ENCODE peak calls at places on chromosomes 7 and 10, in ten cellular contexts. O is HTR-8/SVneo; V is frontal cortex; M is T-helper 1 cell; D is NCI-H446; Q is HT1080; U is stimulated activated CD8-positive, alpha-beta memory T cell treated with anti-CD3 and anti-CD28 coated beads, Interleukin-15, amount 100 ng/mL, for 24 hours; L is choroid plexus epithelial cell; R is lower leg skin; H is activated naive CD4-positive, alpha-beta T cell treated with anti-CD3 and anti-CD28 coated beads for 36 hours. I is an unnamed sample.

GRCh38 chr10:127441350-127442219 is 107.5 kb upstream of the NPS start:
- DNase-seq in O (no peak), H (no peak), V (no peak), L (peak), D (no peak), M (no peak), U (no peak), R (no peak), Q (no peak), I (peak)

GRCh38 chr10:84237199-84238051 is 3.9 kb downstream of the LRIT1 start:
- DNase-seq in V (no peak), M (no peak), L (no peak), R (no peak), U (no peak), D (no peak), O (no peak), Q (no peak), H (peak), I (no peak)

GRCh38 chr7:116211006-116211912 is 920 bp downstream of the TES start:
- DNase-seq in V (peak), R (peak), D (no peak), M (peak), L (peak), U (peak), H (peak), O (peak), Q (peak), I (peak)

GRCh38 chr10:132404169-132404880 is 7.3 kb downstream of the PWWP2B start:
- DNase-seq in U (no peak), L (no peak), H (no peak), Q (no peak), R (no peak), D (no peak), M (no peak), V (no peak), O (no peak), I (no peak)

GRCh38 chr10:70807566-70807965 is 8.2 kb upstream of the SGPL1 start:
- DNase-seq in D (no peak), O (no peak), Q (no peak), L (no peak), V (no peak), U (no peak), R (no peak), M (no peak), H (no peak), I (no peak)

GRCh38 chr7:157271991-157272324 is 64.8 kb upstream of the DNAJB6 start:
- DNase-seq in D (no peak), Q (peak), M (no peak), L (peak), O (no peak), V (no peak), U (no peak), R (peak), H (no peak), I (peak)

GRCh38 chr7:80781561-80781979 is 137.3 kb downstream of the SEMA3C start:
- DNase-seq in V (no peak), U (no peak), D (peak), Q (peak), R (peak), H (no peak), M (no peak), L (peak), O (peak), I (peak)

GRCh38 chr10:5620966-5621365 is 45.4 kb downstream of the ASB13 start:
- DNase-seq in H (no peak), D (no peak), R (no peak), U (no peak), Q (no peak), V (no peak), L (no peak), M (no peak), O (no peak), I (no peak)

GRCh38 chr10:62512732-62513475 is 138.7 kb downstream of the ZNF365 start:
- DNase-seq in R (no peak), H (no peak), D (no peak), O (no peak), V (no peak), U (no peak), Q (peak), M (no peak), L (no peak), I (peak)

GRCh38 chr10:74174533-74174932 is 23.5 kb downstream of the ADK start:
- DNase-seq in H (no peak), R (no peak), D (no peak), L (no peak), Q (no peak), M (no peak), V (no peak), U (no peak), O (no peak), I (no peak)

GRCh38 chr10:26621889-26622681 is 75.4 kb upstream of the PDSS1 start:
- DNase-seq in M (no peak), R (peak), D (no peak), H (peak), O (no peak), L (peak), V (no peak), Q (peak), U (no peak), I (peak)

GRCh38 chr7:49400891-49401550 is 372.4 kb upstream of the VWC2 start:
- DNase-seq in H (no peak), M (no peak), D (peak), Q (peak), R (no peak), U (no peak), V (no peak), O (no peak), L (no peak), I (peak)

GRCh38 chr10:52908483-52908882 is 135.9 kb upstream of the MBL2 start:
- DNase-seq in L (no peak), Q (no peak), R (no peak), O (no peak), D (no peak), M (no peak), V (no peak), H (no peak), U (no peak), I (no peak)

GRCh38 chr10:125683063-125683462 is at the start of gene TEX36:
- DNase-seq in L (no peak), O (no peak), R (no peak), U (no peak), Q (no peak), M (no peak), V (no peak), H (no peak), D (no peak), I (no peak)

GRCh38 chr10:525565-526315 is 163.7 kb downstream of the DIP2C start:
- DNase-seq in O (no peak), H (no peak), U (no peak), L (no peak), R (no peak), V (no peak), D (no peak), Q (peak), M (no peak), I (peak)

GRCh38 chr10:12697741-12698140 is 303.8 kb downstream of the CCDC3 start:
- DNase-seq in M (no peak), O (no peak), L (no peak), V (no peak), D (no peak), U (no peak), H (no peak), Q (no peak), R (no peak), I (no peak)

GRCh38 chr10:112832361-112832878 is 117.6 kb upstream of the TCF7L2 start:
- DNase-seq in L (peak), Q (peak), R (no peak), V (no peak), U (no peak), O (no peak), H (no peak), D (no peak), M (no peak), I (peak)

GRCh38 chr7:96414931-96415292 is 93.0 kb upstream of the SLC25A13 start:
- DNase-seq in U (no peak), V (no peak), Q (peak), H (peak), M (peak), O (no peak), R (no peak), L (peak), D (peak), I (peak)

GRCh38 chr10:124967255-124967654 is 25.3 kb downstream of the ZRANB1 start:
- DNase-seq in M (no peak), H (no peak), R (no peak), O (no peak), U (no peak), Q (no peak), V (no peak), L (no peak), D (no peak), I (no peak)

GRCh38 chr7:139249179-139249822 is 18.3 kb downstream of the UBN2 start:
- DNase-seq in U (no peak), M (no peak), D (no peak), Q (no peak), V (no peak), L (no peak), H (no peak), R (no peak), O (no peak), I (no peak)

GRCh38 chr7:38545977-38546376 is 85.2 kb downstream of the AMPH start:
- DNase-seq in Q (no peak), L (no peak), D (no peak), H (no peak), M (no peak), V (no peak), R (no peak), O (no peak), U (no peak), I (no peak)

GRCh38 chr7:2785071-2785500 is 59.0 kb downstream of the GNA12 start:
- DNase-seq in R (peak), H (no peak), D (no peak), M (no peak), O (peak), Q (peak), U (no peak), V (no peak), L (peak), I (peak)

GRCh38 chr7:68314208-68314607 is 1284.1 kb upstream of the AUTS2 start:
- DNase-seq in O (no peak), H (no peak), U (no peak), D (no peak), Q (no peak), R (no peak), L (no peak), M (no peak), V (no peak), I (no peak)

GRCh38 chr7:69295971-69296370 is 302.3 kb upstream of the AUTS2 start:
- DNase-seq in D (peak), O (no peak), M (no peak), Q (no peak), L (no peak), V (no peak), R (peak), H (no peak), U (no peak), I (no peak)

GRCh38 chr7:104240400-104240799 is 32.6 kb upstream of the ORC5 start:
- DNase-seq in M (no peak), O (no peak), H (no peak), R (no peak), U (no peak), V (no peak), L (no peak), Q (no peak), D (no peak), I (no peak)

GRCh38 chr10:35040761-35041501 is 49.2 kb downstream of the CUL2 start:
- DNase-seq in O (no peak), M (no peak), R (no peak), L (peak), H (no peak), D (no peak), U (no peak), Q (peak), V (no peak), I (no peak)

GRCh38 chr7:93165447-93165846 is 17.3 kb upstream of the SAMD9L start:
- DNase-seq in U (no peak), Q (no peak), H (no peak), M (no peak), L (no peak), V (no peak), R (no peak), D (no peak), O (no peak), I (peak)

GRCh38 chr10:86113044-86113443 is 253.6 kb downstream of the GRID1 start:
- DNase-seq in V (no peak), L (no peak), D (no peak), O (no peak), M (no peak), U (no peak), R (peak), Q (no peak), H (no peak), I (no peak)

GRCh38 chr10:11454958-11455566 is 156.4 kb downstream of the USP6NL start:
- DNase-seq in L (no peak), D (no peak), Q (no peak), V (no peak), H (no peak), R (peak), M (no peak), O (no peak), U (no peak), I (no peak)

GRCh38 chr10:93299606-93300353 is 182.4 kb downstream of the MYOF start:
- DNase-seq in U (no peak), Q (no peak), D (no peak), O (no peak), L (peak), V (no peak), H (no peak), R (no peak), M (no peak), I (no peak)

GRCh38 chr10:73110345-73110849 is at the start of gene NUDT13:
- DNase-seq in L (peak), R (peak), H (peak), O (peak), M (peak), D (no peak), U (no peak), V (peak), Q (peak), I (peak)

GRCh38 chr7:1946461-1947450 is 276.7 kb downstream of the ELFN1 start:
- DNase-seq in M (no peak), L (no peak), H (no peak), D (no peak), Q (no peak), U (no peak), O (no peak), V (no peak), R (no peak), I (no peak)

GRCh38 chr10:71766717-71767419 is 6.5 kb downstream of the VSIR start:
- DNase-seq in H (no peak), L (peak), U (no peak), Q (peak), O (peak), R (peak), V (no peak), M (no peak), D (no peak), I (peak)

GRCh38 chr10:70376436-70377378 is 5.7 kb downstream of the LRRC20 start:
- DNase-seq in M (no peak), U (no peak), V (no peak), O (no peak), Q (peak), H (no peak), L (no peak), R (no peak), D (no peak), I (peak)